ENCODE peak calls at places on chromosomes 11 and 22, in four cellular contexts. I, B, R and Y are unnamed samples.

GRCh38 chr22:49934891-49935557 is 16.6 kb downstream of the CRELD2 start:
- DNase-seq in I (peak; percentile 86), B (peak; percentile 96), R (no peak), Y (peak; percentile 81)

GRCh38 chr11:68690671-68691401 is 6.5 kb downstream of the GAL start:
- DNase-seq in I (no peak), B (no peak), R (no peak), Y (no peak)

GRCh38 chr11:1557904-1558831 is 13.9 kb downstream of the DUSP8 start:
- DNase-seq in I (no peak), B (peak; percentile 81), R (no peak), Y (peak; percentile 87)

GRCh38 chr11:119699227-119699626 is 29.8 kb downstream of the NECTIN1 start:
- DNase-seq in I (no peak), B (no peak), R (no peak), Y (no peak)

GRCh38 chr11:15836801-15837200 is 519.5 kb downstream of the SOX6 start:
- DNase-seq in I (no peak), B (no peak), R (no peak), Y (no peak)

GRCh38 chr11:78138694-78139421 is 568 bp downstream of the ALG8 start:
- DNase-seq in I (peak; percentile 61), B (no peak), R (peak; percentile 29), Y (peak; percentile 12)

GRCh38 chr22:20130739-20131592 is 638 bp upstream of the ZDHHC8 start:
- DNase-seq in I (peak; percentile 88), B (peak; percentile 91), R (no peak), Y (peak; percentile 82)

GRCh38 chr11:57751676-57752253 is at the start of gene BTBD18:
- DNase-seq in I (peak; percentile 89), B (no peak), R (no peak), Y (no peak)

GRCh38 chr11:58575377-58576020 is at the start of gene LPXN:
- DNase-seq in I (no peak), B (no peak), R (peak; percentile 76), Y (peak; percentile 74)

GRCh38 chr11:61764606-61765260 is 12.3 kb downstream of the MYRF start:
- DNase-seq in I (peak; percentile 66), B (no peak), R (no peak), Y (no peak)

GRCh38 chr22:30195245-30196140 is 51.1 kb downstream of the LIF start:
- DNase-seq in I (no peak), B (no peak), R (no peak), Y (peak; percentile 21)

GRCh38 chr11:32870676-32871075 is 21.9 kb upstream of the QSER1 start:
- DNase-seq in I (peak; percentile 82), B (no peak), R (no peak), Y (no peak)

GRCh38 chr11:112195906-112196305 is 20.6 kb downstream of the BCO2 start:
- DNase-seq in I (no peak), B (no peak), R (peak; percentile 99), Y (peak; percentile 18)

GRCh38 chr22:25067851-25068421 is 115.4 kb downstream of the KIAA1671 start:
- DNase-seq in I (no peak), B (no peak), R (no peak), Y (peak; percentile 42)

GRCh38 chr11:3660960-3661359 is 10.2 kb downstream of the CHRNA10 start:
- DNase-seq in I (no peak), B (peak; percentile 22), R (no peak), Y (no peak)